ENCODE peak calls at places on chromosomes 12 and 14, in four cellular contexts. One of them, this sample, is unnamed.

GRCh38 chr12:104682790-104683279 is 226.1 kb downstream of the CHST11 start:
- DNase-seq in WERI-Rb-1: no peak
- DNase-seq in CD4-positive, alpha-beta T cell: peak
- DNase-seq in stomach: no peak
- DNase-seq in this sample: no peak

GRCh38 chr14:76497550-76498484 is 121.9 kb downstream of the ESRRB start:
- DNase-seq in WERI-Rb-1: peak
- DNase-seq in CD4-positive, alpha-beta T cell: no peak
- DNase-seq in stomach: no peak
- DNase-seq in this sample: no peak

GRCh38 chr14:51283402-51283825 is 43.4 kb downstream of the TMX1 start:
- DNase-seq in WERI-Rb-1: peak
- DNase-seq in CD4-positive, alpha-beta T cell: no peak
- DNase-seq in stomach: no peak
- DNase-seq in this sample: peak

GRCh38 chr14:74695406-74695805 is 17.5 kb downstream of the AREL1 start:
- DNase-seq in WERI-Rb-1: no peak
- DNase-seq in CD4-positive, alpha-beta T cell: no peak
- DNase-seq in stomach: no peak
- DNase-seq in this sample: no peak

GRCh38 chr12:27424631-27425230 is 21.8 kb upstream of the SMCO2 start:
- DNase-seq in WERI-Rb-1: no peak
- DNase-seq in CD4-positive, alpha-beta T cell: no peak
- DNase-seq in stomach: no peak
- DNase-seq in this sample: no peak

GRCh38 chr12:44749566-44749965 is 126.5 kb downstream of the NELL2 start:
- DNase-seq in WERI-Rb-1: no peak
- DNase-seq in CD4-positive, alpha-beta T cell: no peak
- DNase-seq in stomach: no peak
- DNase-seq in this sample: no peak

GRCh38 chr12:16588812-16589211 is 17.1 kb downstream of the LMO3 start:
- DNase-seq in WERI-Rb-1: no peak
- DNase-seq in CD4-positive, alpha-beta T cell: no peak
- DNase-seq in stomach: no peak
- DNase-seq in this sample: no peak

GRCh38 chr14:35814371-35815005 is 5.4 kb upstream of the RALGAPA1 start:
- DNase-seq in WERI-Rb-1: peak
- DNase-seq in CD4-positive, alpha-beta T cell: peak
- DNase-seq in stomach: peak
- DNase-seq in this sample: no peak

DNA sequence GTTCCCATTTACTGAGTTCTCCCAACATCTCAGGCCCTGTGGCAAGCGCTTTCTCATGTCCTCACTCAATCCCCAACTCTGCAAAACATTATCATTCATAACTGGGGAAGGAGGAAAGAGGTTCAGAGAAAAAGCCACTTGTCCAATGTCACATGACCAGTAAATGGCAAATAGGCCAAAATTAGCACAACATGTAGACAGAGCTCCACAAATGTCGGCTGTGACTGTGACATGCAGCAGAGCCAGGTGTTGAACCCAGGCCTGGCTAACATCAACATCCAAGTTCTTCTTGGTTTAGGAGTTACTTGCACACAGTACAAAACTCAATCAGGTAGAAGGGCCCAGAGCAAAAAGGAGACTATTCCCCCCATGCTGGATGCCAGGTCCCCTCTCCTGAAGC is 10.8 kb downstream of the KCTD10 start:
- DNase-seq in WERI-Rb-1: no peak
- DNase-seq in CD4-positive, alpha-beta T cell: no peak
- DNase-seq in stomach: no peak
- DNase-seq in this sample: no peak
- H3K27ac ChIP-seq in WERI-Rb-1: no peak
- H3K27ac ChIP-seq in CD4-positive, alpha-beta T cell: no peak
- H3K27ac ChIP-seq in stomach: peak
- H3K27ac ChIP-seq in this sample: no peak

GRCh38 chr12:109951751-109952150 is 44.4 kb downstream of the GIT2 start:
- DNase-seq in WERI-Rb-1: no peak
- DNase-seq in CD4-positive, alpha-beta T cell: no peak
- DNase-seq in stomach: no peak
- DNase-seq in this sample: no peak
- H3K27ac ChIP-seq in WERI-Rb-1: no peak
- H3K27ac ChIP-seq in CD4-positive, alpha-beta T cell: no peak
- H3K27ac ChIP-seq in stomach: peak
- H3K27ac ChIP-seq in this sample: peak

GRCh38 chr12:96400631-96401060 is 407 bp upstream of the CDK17 start:
- DNase-seq in WERI-Rb-1: no peak
- DNase-seq in CD4-positive, alpha-beta T cell: no peak
- DNase-seq in stomach: no peak
- DNase-seq in this sample: no peak

GRCh38 chr12:96397756-96398421 is 2.4 kb downstream of the CDK17 start:
- DNase-seq in WERI-Rb-1: no peak
- DNase-seq in CD4-positive, alpha-beta T cell: no peak
- DNase-seq in stomach: no peak
- DNase-seq in this sample: no peak

GRCh38 chr12:96398422-96399080 is 1.7 kb downstream of the CDK17 start:
- DNase-seq in WERI-Rb-1: no peak
- DNase-seq in CD4-positive, alpha-beta T cell: no peak
- DNase-seq in stomach: no peak
- DNase-seq in this sample: no peak

GRCh38 chr12:96399919-96400630 is at the start of gene CDK17:
- DNase-seq in WERI-Rb-1: peak
- DNase-seq in CD4-positive, alpha-beta T cell: peak
- DNase-seq in stomach: peak
- DNase-seq in this sample: no peak

DNA sequence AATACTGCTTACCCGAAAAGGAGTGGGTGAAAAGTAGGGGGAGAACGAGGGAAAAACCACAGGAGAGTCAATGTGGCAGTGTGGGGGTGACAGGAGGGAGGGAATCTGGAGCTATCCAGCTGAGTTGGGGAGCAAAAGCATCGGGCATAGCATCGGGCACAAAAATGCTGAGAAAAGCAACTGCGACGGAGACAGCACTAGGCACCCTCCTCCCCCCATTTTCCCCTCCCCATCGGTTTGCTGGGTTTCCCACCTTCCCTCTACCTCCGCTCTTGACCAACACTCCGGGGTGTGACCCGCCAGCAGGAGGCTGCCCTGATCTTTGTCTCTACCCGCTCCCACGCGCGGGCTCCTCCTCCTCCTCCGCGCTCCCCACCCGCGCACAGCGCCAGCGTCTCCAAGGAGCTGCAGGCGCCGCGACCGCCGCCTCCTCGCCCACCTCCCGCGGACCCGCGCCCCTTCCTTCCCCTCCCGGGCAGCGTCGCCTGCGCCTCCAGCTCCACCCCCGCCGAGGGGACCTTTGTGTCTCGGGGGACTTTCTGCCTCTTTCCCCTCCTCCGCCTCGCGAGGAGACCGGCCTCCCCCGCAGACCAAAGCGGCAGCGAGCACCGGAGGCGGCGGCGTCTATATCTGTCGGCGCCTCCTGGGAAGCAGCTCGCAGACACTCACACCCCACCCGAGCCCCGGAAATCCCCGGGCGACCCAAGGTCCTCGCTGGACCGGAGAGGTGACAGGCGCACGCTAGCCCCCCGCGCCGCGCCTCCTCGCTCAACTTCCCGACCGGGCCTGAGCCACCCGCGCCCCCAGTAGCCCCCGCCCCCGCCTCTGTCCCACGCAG is 939 bp downstream of the CDK17 start:
- DNase-seq in WERI-Rb-1: peak
- DNase-seq in CD4-positive, alpha-beta T cell: peak
- DNase-seq in stomach: peak
- DNase-seq in this sample: no peak
- H3K27ac ChIP-seq in WERI-Rb-1: peak
- H3K27ac ChIP-seq in CD4-positive, alpha-beta T cell: peak
- H3K27ac ChIP-seq in stomach: peak
- H3K27ac ChIP-seq in this sample: peak

GRCh38 chr12:57781801-57782200 is 786 bp upstream of the TSFM start:
- DNase-seq in WERI-Rb-1: no peak
- DNase-seq in CD4-positive, alpha-beta T cell: no peak
- DNase-seq in stomach: no peak
- DNase-seq in this sample: no peak

GRCh38 chr12:57781241-57781640 is 1.3 kb upstream of the TSFM start:
- DNase-seq in WERI-Rb-1: no peak
- DNase-seq in CD4-positive, alpha-beta T cell: no peak
- DNase-seq in stomach: no peak
- DNase-seq in this sample: no peak

GRCh38 chr12:57779736-57780135 is 2.9 kb upstream of the TSFM start:
- DNase-seq in WERI-Rb-1: no peak
- DNase-seq in CD4-positive, alpha-beta T cell: no peak
- DNase-seq in stomach: no peak
- DNase-seq in this sample: no peak

GRCh38 chr12:57782243-57782607 is 362 bp upstream of the TSFM start:
- DNase-seq in WERI-Rb-1: no peak
- DNase-seq in CD4-positive, alpha-beta T cell: no peak
- DNase-seq in stomach: no peak
- DNase-seq in this sample: no peak

DNA sequence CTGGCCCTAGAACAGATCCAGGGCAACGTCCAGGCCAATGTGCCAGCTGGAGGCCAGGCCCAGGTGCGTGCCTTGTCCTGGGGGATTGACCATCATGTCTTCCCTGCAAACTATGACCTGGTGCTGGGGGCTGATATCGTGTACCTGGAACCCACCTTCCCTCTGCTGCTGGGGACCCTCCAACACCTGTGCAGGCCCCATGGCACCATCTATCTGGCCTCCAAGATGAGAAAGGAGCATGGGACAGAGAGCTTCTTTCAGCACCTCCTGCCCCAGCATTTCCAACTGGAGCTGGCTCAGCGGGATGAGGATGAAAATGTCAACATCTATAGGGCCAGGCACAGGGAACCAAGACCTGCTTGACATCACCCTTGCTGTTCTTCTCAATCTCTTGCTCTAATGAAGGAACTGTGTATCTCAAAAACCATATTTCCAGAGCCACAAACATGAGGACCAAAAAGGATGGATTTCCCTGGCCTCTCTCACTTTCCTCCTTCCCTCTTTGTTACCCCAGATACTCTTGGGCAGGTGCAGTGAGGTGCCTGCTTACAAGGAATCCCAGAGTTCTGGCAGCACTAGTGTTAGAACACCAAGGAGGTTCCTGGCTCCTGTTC is 2.2 kb upstream of the TSFM start:
- DNase-seq in WERI-Rb-1: no peak
- DNase-seq in CD4-positive, alpha-beta T cell: no peak
- DNase-seq in stomach: no peak
- DNase-seq in this sample: no peak
- H3K27ac ChIP-seq in WERI-Rb-1: no peak
- H3K27ac ChIP-seq in CD4-positive, alpha-beta T cell: peak
- H3K27ac ChIP-seq in stomach: no peak
- H3K27ac ChIP-seq in this sample: no peak

DNA sequence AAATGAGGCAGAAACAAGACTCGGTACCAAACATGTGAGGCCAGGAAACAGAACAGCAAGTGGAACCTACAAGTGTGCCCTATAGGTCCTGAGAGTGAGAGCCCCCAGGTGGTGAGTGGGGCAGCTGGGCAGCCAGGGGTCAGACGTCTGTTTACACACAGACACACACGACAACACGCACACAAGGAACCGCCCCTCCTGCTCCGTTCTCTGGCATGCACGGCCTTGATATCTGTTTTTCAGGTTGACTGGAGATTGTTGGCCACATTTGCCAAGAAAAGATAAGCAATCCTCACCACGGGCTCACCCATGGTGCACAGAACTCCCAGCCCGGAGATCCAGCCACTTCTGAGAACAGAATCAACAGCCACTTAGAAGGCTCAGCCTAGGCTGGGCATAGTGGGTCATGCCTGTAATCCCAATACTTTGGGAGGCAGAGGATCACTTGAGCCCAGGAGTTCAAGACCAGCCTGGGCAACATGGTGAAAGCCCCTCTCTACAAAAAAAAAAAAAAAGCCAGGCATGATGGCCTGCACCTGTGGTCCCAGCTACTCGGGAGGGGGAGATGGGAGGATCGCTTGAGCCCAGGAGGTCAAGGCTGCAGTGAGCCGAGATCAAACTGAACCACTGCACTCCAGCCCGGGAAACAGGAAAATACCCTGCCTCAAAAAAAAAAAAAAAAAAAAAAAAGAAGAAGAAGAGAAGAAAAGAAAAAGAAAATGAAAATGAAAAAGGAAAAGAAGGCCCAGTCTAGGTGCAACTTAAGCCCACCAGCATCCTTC is 19.4 kb upstream of the EIF5 start:
- DNase-seq in WERI-Rb-1: no peak
- DNase-seq in CD4-positive, alpha-beta T cell: no peak
- DNase-seq in stomach: peak
- DNase-seq in this sample: no peak
- H3K27ac ChIP-seq in WERI-Rb-1: no peak
- H3K27ac ChIP-seq in CD4-positive, alpha-beta T cell: no peak
- H3K27ac ChIP-seq in stomach: no peak
- H3K27ac ChIP-seq in this sample: peak